ENCODE peak calls at places on chromosomes 16 and 17, in five cellular contexts. One of them, this sample, is unnamed.

GRCh38 chr16:2811703-2812471 is 5.2 kb upstream of the PRSS21 start:
- DNase-seq in astrocyte: no peak
- DNase-seq in upper lobe of right lung: peak
- DNase-seq in osteocyte: no peak
- DNase-seq in HepG2: no peak
- DNase-seq in this sample: no peak

GRCh38 chr16:84052071-84052622 is 9.6 kb upstream of the SLC38A8 start:
- DNase-seq in astrocyte: no peak
- DNase-seq in HepG2: no peak
- DNase-seq in upper lobe of right lung: peak
- DNase-seq in osteocyte: no peak
- DNase-seq in this sample: no peak

GRCh38 chr16:23420011-23420410 is 33.0 kb downstream of the COG7 start:
- DNase-seq in osteocyte: no peak
- DNase-seq in upper lobe of right lung: no peak
- DNase-seq in astrocyte: peak
- DNase-seq in HepG2: no peak
- DNase-seq in this sample: no peak

GRCh38 chr17:16377804-16378400 is 3.0 kb upstream of the UBB start:
- DNase-seq in HepG2: peak
- DNase-seq in upper lobe of right lung: no peak
- DNase-seq in astrocyte: peak
- DNase-seq in osteocyte: no peak
- DNase-seq in this sample: peak

GRCh38 chr17:75011788-75012319 is 616 bp upstream of the MRPL58 start:
- DNase-seq in osteocyte: no peak
- DNase-seq in astrocyte: peak
- DNase-seq in upper lobe of right lung: no peak
- DNase-seq in HepG2: peak
- DNase-seq in this sample: peak

GRCh38 chr17:3920940-3921852 is 4.9 kb upstream of the P2RX1 start:
- DNase-seq in astrocyte: no peak
- DNase-seq in HepG2: no peak
- DNase-seq in osteocyte: no peak
- DNase-seq in upper lobe of right lung: no peak
- DNase-seq in this sample: no peak

GRCh38 chr17:65893692-65894279 is 298.1 kb downstream of the CEP112 start:
- DNase-seq in HepG2: no peak
- DNase-seq in astrocyte: no peak
- DNase-seq in osteocyte: no peak
- DNase-seq in upper lobe of right lung: no peak
- DNase-seq in this sample: no peak

GRCh38 chr16:80274576-80275191 is 266.1 kb upstream of the DYNLRB2 start:
- DNase-seq in osteocyte: no peak
- DNase-seq in upper lobe of right lung: no peak
- DNase-seq in HepG2: no peak
- DNase-seq in astrocyte: peak
- DNase-seq in this sample: peak

GRCh38 chr16:30748634-30749445 is 615 bp downstream of the PHKG2 start:
- DNase-seq in upper lobe of right lung: peak
- DNase-seq in HepG2: no peak
- DNase-seq in osteocyte: no peak
- DNase-seq in astrocyte: peak
- DNase-seq in this sample: peak

GRCh38 chr17:59355030-59355694 is 23.7 kb downstream of the YPEL2 start:
- DNase-seq in upper lobe of right lung: no peak
- DNase-seq in osteocyte: no peak
- DNase-seq in HepG2: no peak
- DNase-seq in astrocyte: no peak
- DNase-seq in this sample: no peak

GRCh38 chr16:30659507-30660423 is 1.5 kb downstream of the FBRS start:
- DNase-seq in upper lobe of right lung: peak
- DNase-seq in osteocyte: no peak
- DNase-seq in HepG2: no peak
- DNase-seq in astrocyte: no peak
- DNase-seq in this sample: peak

GRCh38 chr17:28570716-28571254 is 539 bp downstream of the PIGS start:
- DNase-seq in upper lobe of right lung: no peak
- DNase-seq in HepG2: peak
- DNase-seq in astrocyte: no peak
- DNase-seq in osteocyte: no peak
- DNase-seq in this sample: no peak

GRCh38 chr16:3121843-3122467 is 9.6 kb downstream of the ZNF205 start:
- DNase-seq in astrocyte: no peak
- DNase-seq in upper lobe of right lung: no peak
- DNase-seq in HepG2: no peak
- DNase-seq in osteocyte: no peak
- DNase-seq in this sample: no peak

GRCh38 chr16:66367968-66368891 is 1.7 kb downstream of the CDH5 start:
- DNase-seq in upper lobe of right lung: peak
- DNase-seq in osteocyte: no peak
- DNase-seq in astrocyte: no peak
- DNase-seq in HepG2: no peak
- DNase-seq in this sample: no peak

GRCh38 chr16:85615014-85615851 is 2.1 kb downstream of the GSE1 start:
- DNase-seq in astrocyte: no peak
- DNase-seq in upper lobe of right lung: peak
- DNase-seq in osteocyte: no peak
- DNase-seq in HepG2: peak
- DNase-seq in this sample: no peak

GRCh38 chr16:54928421-54929089 is 2.1 kb upstream of the IRX5 start:
- DNase-seq in upper lobe of right lung: peak
- DNase-seq in astrocyte: no peak
- DNase-seq in osteocyte: no peak
- DNase-seq in HepG2: no peak
- DNase-seq in this sample: peak

GRCh38 chr16:17483266-17483864 is 12.6 kb upstream of the XYLT1 start:
- DNase-seq in HepG2: no peak
- DNase-seq in upper lobe of right lung: no peak
- DNase-seq in osteocyte: no peak
- DNase-seq in astrocyte: no peak
- DNase-seq in this sample: no peak

GRCh38 chr16:53789159-53789558 is 85.2 kb downstream of the FTO start:
- DNase-seq in astrocyte: peak
- DNase-seq in upper lobe of right lung: no peak
- DNase-seq in HepG2: no peak
- DNase-seq in osteocyte: no peak
- DNase-seq in this sample: peak

GRCh38 chr16:84266451-84266850 is 26.6 kb upstream of the KCNG4 start:
- DNase-seq in upper lobe of right lung: no peak
- DNase-seq in astrocyte: peak
- DNase-seq in HepG2: peak
- DNase-seq in osteocyte: no peak
- DNase-seq in this sample: peak

DNA sequence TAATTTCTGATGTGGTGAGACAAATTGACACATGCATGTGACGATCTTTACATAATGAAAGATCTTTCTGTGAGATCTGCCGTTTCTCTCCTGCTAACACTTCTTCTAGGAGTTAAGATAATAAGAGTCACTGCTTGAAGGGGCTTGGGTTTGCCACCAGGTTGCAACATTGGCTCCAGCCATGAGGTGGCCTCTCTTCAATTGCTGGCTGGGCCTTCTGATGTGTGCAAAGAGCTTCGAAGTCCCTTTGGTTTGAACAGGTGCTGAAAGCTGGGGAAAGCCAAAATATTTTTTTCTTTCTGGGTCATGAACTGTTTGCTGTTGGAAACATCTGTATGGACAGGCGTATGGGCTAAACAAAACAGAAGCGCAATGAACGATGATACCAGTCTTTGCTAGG is 204.1 kb upstream of the SALL1 start:
- DNase-seq in osteocyte: no peak
- DNase-seq in HepG2: no peak
- DNase-seq in astrocyte: no peak
- DNase-seq in upper lobe of right lung: no peak
- DNase-seq in this sample: no peak
- TF ChIP-seq CTCF in osteocyte: no peak
- TF ChIP-seq CTCF in HepG2: no peak
- TF ChIP-seq CTCF in astrocyte: no peak
- TF ChIP-seq CTCF in upper lobe of right lung: no peak
- TF ChIP-seq CTCF in this sample: no peak

GRCh38 chr16:63720848-63721247 is 1401.0 kb downstream of the CDH11 start:
- DNase-seq in upper lobe of right lung: no peak
- DNase-seq in HepG2: no peak
- DNase-seq in astrocyte: no peak
- DNase-seq in osteocyte: no peak
- DNase-seq in this sample: no peak
- TF ChIP-seq CTCF in upper lobe of right lung: no peak
- TF ChIP-seq CTCF in HepG2: no peak
- TF ChIP-seq CTCF in astrocyte: no peak
- TF ChIP-seq CTCF in osteocyte: peak
- TF ChIP-seq CTCF in this sample: no peak

GRCh38 chr17:8059131-8059530 is 20.3 kb downstream of the ALOX15B start:
- DNase-seq in HepG2: no peak
- DNase-seq in osteocyte: no peak
- DNase-seq in upper lobe of right lung: peak
- DNase-seq in astrocyte: no peak
- DNase-seq in this sample: no peak
- TF ChIP-seq CTCF in HepG2: no peak
- TF ChIP-seq CTCF in osteocyte: no peak
- TF ChIP-seq CTCF in upper lobe of right lung: no peak
- TF ChIP-seq CTCF in astrocyte: no peak
- TF ChIP-seq CTCF in this sample: peak

DNA sequence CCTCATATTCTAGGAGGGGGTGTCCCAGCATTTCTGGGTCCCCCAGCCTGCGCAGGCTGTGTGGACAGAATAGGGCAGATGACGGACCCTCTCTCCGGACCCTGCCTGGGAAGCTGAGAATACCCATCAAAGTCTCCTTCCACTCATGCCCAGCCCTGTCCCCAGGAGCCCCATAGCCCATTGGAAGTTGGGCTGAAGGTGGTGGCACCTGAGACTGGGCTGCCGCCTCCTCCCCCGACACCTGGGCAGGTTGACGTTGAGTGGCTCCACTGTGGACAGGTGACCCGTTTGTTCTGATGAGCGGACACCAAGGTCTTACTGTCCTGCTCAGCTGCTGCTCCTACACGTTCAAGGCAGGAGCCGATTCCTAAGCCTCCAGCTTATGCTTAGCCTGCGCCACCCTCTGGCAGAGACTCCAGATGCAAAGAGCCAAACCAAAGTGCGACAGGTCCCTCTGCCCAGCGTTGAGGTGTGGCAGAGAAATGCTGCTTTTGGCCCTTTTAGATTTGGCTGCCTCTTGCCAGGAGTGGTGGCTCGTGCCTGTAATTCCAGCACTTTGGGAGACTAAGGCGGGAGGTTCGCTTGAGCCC is 11.6 kb downstream of the STH start:
- DNase-seq in osteocyte: no peak
- DNase-seq in HepG2: peak
- DNase-seq in astrocyte: no peak
- DNase-seq in upper lobe of right lung: no peak
- DNase-seq in this sample: no peak
- TF ChIP-seq CTCF in osteocyte: no peak
- TF ChIP-seq CTCF in HepG2: peak
- TF ChIP-seq CTCF in astrocyte: no peak
- TF ChIP-seq CTCF in upper lobe of right lung: no peak
- TF ChIP-seq CTCF in this sample: no peak

GRCh38 chr17:76378548-76379274 is 5.7 kb upstream of the SPHK1 start:
- DNase-seq in upper lobe of right lung: no peak
- DNase-seq in osteocyte: no peak
- DNase-seq in astrocyte: no peak
- DNase-seq in HepG2: no peak
- DNase-seq in this sample: no peak
- TF ChIP-seq CTCF in upper lobe of right lung: no peak
- TF ChIP-seq CTCF in osteocyte: no peak
- TF ChIP-seq CTCF in astrocyte: no peak
- TF ChIP-seq CTCF in HepG2: no peak
- TF ChIP-seq CTCF in this sample: no peak

DNA sequence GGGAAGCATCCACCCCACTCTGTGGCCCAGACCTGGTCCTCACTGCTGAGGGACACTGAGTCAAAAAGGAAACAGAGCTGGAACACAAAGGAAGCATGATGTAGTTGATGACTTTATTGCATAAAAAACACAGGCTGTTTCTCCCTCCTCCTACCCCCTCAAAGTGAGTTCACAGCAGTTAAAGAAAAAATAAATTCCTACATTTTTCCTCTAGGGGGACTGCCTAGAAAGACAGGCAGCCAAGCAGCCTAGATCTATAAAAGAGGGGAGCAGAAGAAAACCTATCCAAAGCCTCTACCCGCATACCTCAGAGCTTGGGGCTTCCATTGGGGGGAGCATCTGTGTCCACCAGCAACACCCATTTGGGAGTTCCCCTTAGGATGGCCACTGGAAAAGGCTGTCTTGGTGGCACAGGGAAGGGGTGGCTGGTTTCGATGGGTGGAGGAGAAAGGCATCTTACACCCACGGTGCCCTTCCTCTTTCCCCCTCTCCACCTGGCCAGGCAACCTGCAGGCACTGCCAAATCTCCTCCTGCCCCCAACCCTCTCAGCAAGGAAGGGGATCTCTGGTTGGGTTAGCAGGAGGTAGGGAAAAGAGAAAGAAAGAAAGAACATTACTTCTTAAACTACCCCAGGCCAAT is 3.9 kb upstream of the SCRN2 start:
- DNase-seq in osteocyte: no peak
- DNase-seq in astrocyte: no peak
- DNase-seq in upper lobe of right lung: no peak
- DNase-seq in HepG2: no peak
- DNase-seq in this sample: no peak
- TF ChIP-seq CTCF in osteocyte: peak
- TF ChIP-seq CTCF in astrocyte: peak
- TF ChIP-seq CTCF in upper lobe of right lung: peak
- TF ChIP-seq CTCF in HepG2: no peak
- TF ChIP-seq CTCF in this sample: peak

GRCh38 chr17:50903604-50904521 is 37.7 kb upstream of the TOB1 start:
- DNase-seq in upper lobe of right lung: no peak
- DNase-seq in HepG2: no peak
- DNase-seq in astrocyte: peak
- DNase-seq in osteocyte: no peak
- DNase-seq in this sample: peak
- TF ChIP-seq CTCF in upper lobe of right lung: no peak
- TF ChIP-seq CTCF in HepG2: no peak
- TF ChIP-seq CTCF in astrocyte: no peak
- TF ChIP-seq CTCF in osteocyte: no peak
- TF ChIP-seq CTCF in this sample: no peak

DNA sequence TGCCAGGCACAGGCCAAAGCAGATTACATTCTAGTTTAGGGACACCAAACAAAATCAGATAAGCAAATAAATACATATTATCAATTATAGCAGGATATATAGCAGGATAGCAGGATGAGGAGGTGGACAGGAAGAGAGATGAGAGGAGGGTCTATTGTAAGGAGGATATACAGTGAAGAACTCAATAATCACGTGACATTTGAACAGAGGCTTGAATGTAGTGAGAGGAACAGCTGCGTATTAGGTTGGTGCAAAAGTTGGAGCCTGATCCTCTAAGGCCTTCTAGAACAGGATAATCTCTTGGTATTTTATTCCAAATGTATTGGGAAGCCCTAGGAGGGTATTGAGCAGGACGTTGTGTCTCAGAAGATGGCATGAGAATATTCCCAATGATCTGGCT is 136.7 kb downstream of the CYLD start:
- DNase-seq in astrocyte: no peak
- DNase-seq in upper lobe of right lung: no peak
- DNase-seq in HepG2: no peak
- DNase-seq in osteocyte: no peak
- DNase-seq in this sample: no peak
- TF ChIP-seq CTCF in astrocyte: no peak
- TF ChIP-seq CTCF in upper lobe of right lung: no peak
- TF ChIP-seq CTCF in HepG2: no peak
- TF ChIP-seq CTCF in osteocyte: no peak
- TF ChIP-seq CTCF in this sample: no peak